ENCODE peak calls at places on chromosomes 6 and 20, in nine cellular contexts. A is stomach, Y is heart right ventricle, F is brain microvascular endothelial cell, U is IMR-90, H is GM12878, Q is MM.1S, O is ascending aorta, P is fibroblast of lung. D is an unnamed sample.
A peak's percentile ranks its signal among the peaks of the same experiment; 100 is the strongest.

GRCh38 chr20:21147593-21147992 is 21.7 kb downstream of the KIZ start:
- DNase-seq in A (no peak), Y (no peak), F (no peak), U (peak; percentile 32), H (no peak), Q (no peak), O (no peak), P (no peak), D (no peak)

GRCh38 chr6:43809417-43810305 is 39.6 kb downstream of the VEGFA start:
- DNase-seq in A (peak; percentile 60), Y (no peak), F (peak; percentile 85), U (peak; percentile 97), H (no peak), Q (no peak), O (no peak), P (peak; percentile 80), D (no peak)

GRCh38 chr6:140857734-140858380 is 1274.9 kb upstream of the GJE1 start:
- DNase-seq in A (no peak), Y (no peak), F (peak; percentile 88), U (peak; percentile 95), H (no peak), Q (no peak), O (no peak), P (peak; percentile 90), D (no peak)

GRCh38 chr6:12288844-12289654 is 1.1 kb upstream of the EDN1 start:
- DNase-seq in A (peak; percentile 62), Y (peak; percentile 45), F (peak; percentile 68), U (peak; percentile 74), H (peak; percentile 62), Q (peak; percentile 57), O (peak; percentile 73), P (peak; percentile 48), D (peak; percentile 31)

GRCh38 chr20:13009682-13010406 is 1.1 kb downstream of the SPTLC3 start:
- DNase-seq in A (no peak), Y (peak; percentile 69), F (peak; percentile 90), U (peak; percentile 96), H (peak; percentile 77), Q (peak; percentile 80), O (peak; percentile 68), P (peak; percentile 97), D (peak; percentile 32)

GRCh38 chr20:23606652-23607049 is 934 bp upstream of the CST9 start:
- DNase-seq in A (peak; percentile 78), Y (peak; percentile 77), F (peak; percentile 64), U (peak; percentile 64), H (no peak), Q (peak; percentile 72), O (peak; percentile 90), P (peak; percentile 50), D (peak; percentile 59)

GRCh38 chr6:150767585-150768164 is 97.8 kb upstream of the MTHFD1L start:
- DNase-seq in A (no peak), Y (peak; percentile 30), F (peak; percentile 7), U (no peak), H (no peak), Q (no peak), O (no peak), P (peak; percentile 79), D (no peak)

GRCh38 chr6:34393191-34393967 is 910 bp upstream of the NUDT3 start:
- DNase-seq in A (no peak), Y (no peak), F (no peak), U (no peak), H (no peak), Q (no peak), O (no peak), P (no peak), D (no peak)

GRCh38 chr6:9614778-9615177 is 800.1 kb downstream of the TFAP2A start:
- DNase-seq in A (no peak), Y (no peak), F (no peak), U (no peak), H (no peak), Q (no peak), O (no peak), P (no peak), D (no peak)

GRCh38 chr20:44218441-44218840 is 7.9 kb upstream of the OSER1 start:
- DNase-seq in A (no peak), Y (no peak), F (no peak), U (no peak), H (no peak), Q (no peak), O (no peak), P (no peak), D (no peak)

GRCh38 chr6:4665489-4666417 is 110.5 kb upstream of the CDYL start:
- DNase-seq in A (no peak), Y (no peak), F (peak; percentile 41), U (peak; percentile 53), H (no peak), Q (no peak), O (no peak), P (peak; percentile 54), D (no peak)

GRCh38 chr6:166935353-166935752 is 21.0 kb downstream of the RNASET2 start:
- DNase-seq in A (no peak), Y (no peak), F (no peak), U (no peak), H (no peak), Q (no peak), O (no peak), P (no peak), D (no peak)

GRCh38 chr6:80223743-80224212 is 117.3 kb downstream of the BCKDHB start:
- DNase-seq in A (no peak), Y (no peak), F (no peak), U (no peak), H (no peak), Q (no peak), O (no peak), P (peak; percentile 92), D (no peak)

GRCh38 chr6:138560130-138560850 is 61.0 kb upstream of the NHSL1 start:
- DNase-seq in A (no peak), Y (no peak), F (no peak), U (no peak), H (no peak), Q (no peak), O (no peak), P (no peak), D (no peak)

GRCh38 chr6:42163941-42164340 is 9.2 kb upstream of the GUCA1A start:
- DNase-seq in A (no peak), Y (no peak), F (no peak), U (peak; percentile 65), H (no peak), Q (no peak), O (no peak), P (peak; percentile 45), D (no peak)

GRCh38 chr6:122445274-122445673 is 26.3 kb downstream of the SERINC1 start:
- DNase-seq in A (no peak), Y (no peak), F (no peak), U (no peak), H (no peak), Q (no peak), O (no peak), P (no peak), D (no peak)

GRCh38 chr6:122452509-122452908 is 19.1 kb downstream of the SERINC1 start:
- DNase-seq in A (no peak), Y (no peak), F (no peak), U (no peak), H (no peak), Q (no peak), O (no peak), P (no peak), D (no peak)

GRCh38 chr6:122454673-122455072 is 16.9 kb downstream of the SERINC1 start:
- DNase-seq in A (no peak), Y (no peak), F (no peak), U (no peak), H (no peak), Q (no peak), O (no peak), P (no peak), D (no peak)

DNA sequence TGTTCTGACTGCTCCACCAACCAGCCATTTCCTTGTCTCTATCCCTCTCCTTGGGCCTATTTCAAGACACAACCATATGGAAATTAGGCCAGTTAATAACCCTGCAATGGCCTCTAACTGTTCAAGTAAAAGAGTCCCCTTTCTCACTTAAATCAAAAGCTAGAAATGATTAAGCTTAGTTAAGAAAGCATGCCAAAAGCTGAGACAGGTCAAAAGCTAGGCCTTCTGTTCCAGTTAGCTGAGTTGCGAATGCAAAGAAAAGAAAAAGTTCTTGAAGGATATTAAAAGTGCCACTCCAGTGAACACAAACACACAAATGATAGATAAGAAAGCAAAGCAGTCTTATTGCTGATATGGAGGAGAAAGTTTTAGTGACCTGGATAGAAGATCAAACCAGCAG is 22.5 kb downstream of the SERINC1 start:
- DNase-seq in A (no peak), Y (no peak), F (no peak), U (no peak), H (no peak), Q (no peak), O (no peak), P (no peak), D (no peak)
- H3K36me3 ChIP-seq in A (peaks cover 98% of the 10 kb centered on the region), Y (peaks cover 53% of the 10 kb centered on the region), F (peaks cover 46% of the 10 kb centered on the region), U (peaks cover 28% of the 10 kb centered on the region), H (peaks cover 15% of the 10 kb centered on the region), Q (peaks cover 4% of the 10 kb centered on the region), O (peaks cover 88% of the 10 kb centered on the region), P (peaks cover 8% of the 10 kb centered on the region), D (peaks cover 2% of the 10 kb centered on the region)

DNA sequence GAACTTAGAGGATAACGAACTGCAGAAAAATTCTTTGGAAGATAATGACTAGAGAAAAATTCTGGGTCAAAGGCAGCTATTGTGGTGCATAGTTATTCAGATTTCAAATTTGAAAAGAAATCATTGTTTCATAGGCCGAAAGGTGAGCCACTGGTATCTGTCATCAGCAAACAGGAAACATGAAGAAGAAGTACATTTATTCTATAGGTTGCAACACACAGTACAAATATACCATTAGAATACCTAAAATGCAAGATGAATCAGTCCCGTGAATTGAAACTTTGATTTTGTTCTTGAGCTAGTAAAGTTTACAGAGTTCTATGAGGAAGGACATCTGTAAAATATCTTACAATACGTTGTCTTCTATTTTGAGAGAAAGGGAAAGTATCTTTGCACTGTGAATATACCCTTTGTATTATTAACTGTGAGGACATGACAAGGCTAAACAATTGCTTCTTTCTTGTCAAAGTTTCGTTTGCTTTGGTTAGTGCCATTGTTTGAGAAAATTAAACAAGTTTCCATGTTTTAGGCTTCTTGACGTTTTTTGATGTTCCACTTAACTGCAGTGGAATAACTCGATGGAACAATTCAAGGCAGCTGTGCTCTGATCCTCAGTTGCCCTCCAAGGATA is 84.7 kb downstream of the HDGFL1 start:
- DNase-seq in A (no peak), Y (no peak), F (no peak), U (no peak), H (no peak), Q (no peak), O (no peak), P (no peak), D (no peak)
- H3K4me3 ChIP-seq in A (no peak overlapping the region), Y (no peak overlapping the region), F (no peak overlapping the region), U (no peak overlapping the region), H (no peak overlapping the region), Q (no peak overlapping the region), O (no peak overlapping the region), P (no peak overlapping the region), D (no peak overlapping the region)

DNA sequence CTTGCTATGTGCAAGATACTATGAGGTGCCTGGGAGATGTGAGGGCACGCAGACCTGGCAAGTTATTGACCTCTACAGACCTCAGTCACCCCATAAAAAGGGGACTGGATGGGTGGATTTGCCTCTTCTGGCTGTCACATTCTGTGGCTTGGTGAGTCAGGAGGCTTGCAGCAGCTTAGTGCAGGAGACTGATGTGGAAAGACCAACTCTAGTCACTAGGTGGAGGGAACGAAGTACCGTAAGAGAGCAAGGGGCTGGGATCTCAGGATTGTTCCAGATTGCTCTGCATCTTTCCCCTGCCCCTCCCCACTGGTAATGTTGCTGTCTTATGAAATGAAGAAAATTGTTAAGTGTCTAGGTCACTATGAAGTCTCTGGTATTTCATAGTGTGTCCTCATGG is 3.3 kb downstream of the MAPRE1 start:
- DNase-seq in A (no peak), Y (no peak), F (peak; percentile 68), U (peak; percentile 82), H (no peak), Q (no peak), O (no peak), P (peak; percentile 83), D (no peak)
- TF ChIP-seq CTCF in A (no peak), Y (no peak), F (peak; percentile 52), U (peak; percentile 34), H (no peak), Q (no peak), O (no peak), P (no peak), D (no peak)

GRCh38 chr20:24969203-24970029 is 20.3 kb downstream of the CST7 start:
- DNase-seq in A (no peak), Y (no peak), F (no peak), U (no peak), H (no peak), Q (no peak), O (peak; percentile 49), P (no peak), D (no peak)
- H3K36me3 ChIP-seq in A (peaks cover 94% of the 10 kb centered on the region), Y (peaks cover 25% of the 10 kb centered on the region), F (peaks cover 37% of the 10 kb centered on the region), U (peaks cover 42% of the 10 kb centered on the region), H (peaks cover 28% of the 10 kb centered on the region), Q (peaks cover 14% of the 10 kb centered on the region), O (peaks cover 84% of the 10 kb centered on the region), P (peaks cover 15% of the 10 kb centered on the region), D (peaks cover 23% of the 10 kb centered on the region)

D was measured in GM06990.